ENCODE peak calls at places on chromosome 2, in four cellular contexts. One of them, this sample, is unnamed.
A peak's percentile ranks its signal among the peaks of the same experiment; 100 is the strongest.

GRCh38 chr2:33535409-33535808 is 59.0 kb downstream of the RASGRP3 start:
- DNase-seq in hepatocyte: no peak
- DNase-seq in iris pigment epithelial cell: no peak
- DNase-seq in fibroblast of mammary gland: no peak
- DNase-seq in this sample: no peak

GRCh38 chr2:191247381-191248057 is 2.3 kb downstream of the MYO1B start:
- DNase-seq in hepatocyte: peak; percentile 84
- DNase-seq in iris pigment epithelial cell: peak; percentile 98
- DNase-seq in fibroblast of mammary gland: peak; percentile 96
- DNase-seq in this sample: peak; percentile 98

GRCh38 chr2:200786826-200787225 is 24.9 kb upstream of the BZW1 start:
- DNase-seq in hepatocyte: peak; percentile 43
- DNase-seq in iris pigment epithelial cell: peak; percentile 94
- DNase-seq in fibroblast of mammary gland: peak; percentile 84
- DNase-seq in this sample: no peak

GRCh38 chr2:121386102-121386501 is 101.1 kb upstream of the TFCP2L1 start:
- DNase-seq in hepatocyte: no peak
- DNase-seq in iris pigment epithelial cell: no peak
- DNase-seq in fibroblast of mammary gland: no peak
- DNase-seq in this sample: no peak

GRCh38 chr2:100742884-100743283 is 77.1 kb upstream of the NPAS2 start:
- DNase-seq in hepatocyte: peak; percentile 76
- DNase-seq in iris pigment epithelial cell: peak; percentile 87
- DNase-seq in fibroblast of mammary gland: peak; percentile 98
- DNase-seq in this sample: peak; percentile 27

GRCh38 chr2:237421542-237422047 is 7.6 kb upstream of the COL6A3 start:
- DNase-seq in hepatocyte: peak; percentile 81
- DNase-seq in iris pigment epithelial cell: peak; percentile 83
- DNase-seq in fibroblast of mammary gland: peak; percentile 90
- DNase-seq in this sample: peak; percentile 51

GRCh38 chr2:212539145-212539880 is 711 bp upstream of the ERBB4 start:
- DNase-seq in hepatocyte: peak; percentile 37
- DNase-seq in iris pigment epithelial cell: no peak
- DNase-seq in fibroblast of mammary gland: no peak
- DNase-seq in this sample: no peak

GRCh38 chr2:88010136-88010535 is 6.2 kb downstream of the RNU2-63P start:
- DNase-seq in hepatocyte: no peak
- DNase-seq in iris pigment epithelial cell: no peak
- DNase-seq in fibroblast of mammary gland: no peak
- DNase-seq in this sample: no peak

GRCh38 chr2:189363559-189363958 is 77.7 kb upstream of the WDR75 start:
- DNase-seq in hepatocyte: peak; percentile 6
- DNase-seq in iris pigment epithelial cell: peak; percentile 86
- DNase-seq in fibroblast of mammary gland: peak; percentile 73
- DNase-seq in this sample: peak; percentile 44

GRCh38 chr2:235556901-235557300 is 63.1 kb downstream of the AGAP1 start:
- DNase-seq in hepatocyte: no peak
- DNase-seq in iris pigment epithelial cell: no peak
- DNase-seq in fibroblast of mammary gland: no peak
- DNase-seq in this sample: no peak